ENCODE peak calls at places on chromosomes 6 and 20, in nine cellular contexts. R is Panc1, P is dorsolateral prefrontal cortex, K is lower lobe of right lung, L is tibial nerve, U is heart left ventricle, A is HCT116, Z is ascending aorta, C is stomach. H is an unnamed sample.

GRCh38 chr6:123745877-123746276 is 57.8 kb upstream of the NKAIN2 start:
- DNase-seq in K (no peak), L (no peak), R (peak; percentile 27), P (no peak), Z (no peak), A (no peak), U (no peak), C (no peak), H (peak; percentile 63)

GRCh38 chr20:58634121-58634817 is 16.8 kb upstream of the STX16 start:
- DNase-seq in L (no peak), A (no peak), Z (no peak), P (no peak), U (no peak), R (no peak), K (no peak), C (no peak), H (no peak)

GRCh38 chr20:10705801-10706459 is 32.1 kb upstream of the JAG1 start:
- DNase-seq in U (no peak), C (peak; percentile 73), A (peak; percentile 85), Z (no peak), R (peak; percentile 86), P (no peak), L (no peak), K (no peak), H (peak; percentile 99)

GRCh38 chr6:147058786-147059434 is 145.3 kb upstream of the STXBP5 start:
- DNase-seq in U (no peak), C (no peak), K (no peak), L (no peak), P (no peak), R (no peak), A (no peak), Z (no peak), H (peak; percentile 24)

GRCh38 chr20:46715292-46715756 is 5.9 kb downstream of the SLC2A10 start:
- DNase-seq in P (no peak), K (no peak), A (no peak), L (peak; percentile 58), C (peak; percentile 41), R (no peak), U (no peak), Z (no peak), H (no peak)

GRCh38 chr6:132731086-132731485 is 17.2 kb upstream of the VNN1 start:
- DNase-seq in K (no peak), Z (no peak), P (no peak), C (no peak), A (no peak), U (no peak), R (no peak), L (no peak), H (no peak)

GRCh38 chr6:5143625-5144311 is 58.6 kb downstream of the PPP1R3G start:
- DNase-seq in A (peak; percentile 46), C (peak; percentile 89), K (peak; percentile 89), U (peak; percentile 81), Z (no peak), L (peak; percentile 87), R (peak; percentile 46), P (peak; percentile 85), H (peak; percentile 55)

GRCh38 chr20:38434770-38435554 is at the start of gene SNHG17:
- DNase-seq in Z (peak; percentile 41), U (peak; percentile 91), L (peak; percentile 79), P (peak; percentile 89), R (peak; percentile 83), K (peak; percentile 96), C (peak; percentile 93), A (peak; percentile 87), H (peak; percentile 82)

GRCh38 chr6:141252828-141253608 is 879.7 kb upstream of the GJE1 start:
- DNase-seq in R (no peak), L (no peak), A (no peak), P (no peak), C (no peak), U (no peak), K (no peak), Z (no peak), H (no peak)

GRCh38 chr6:46510656-46511055 is 19.4 kb upstream of the RCAN2 start:
- DNase-seq in K (no peak), L (peak; percentile 41), A (no peak), C (no peak), U (peak; percentile 49), Z (no peak), P (peak; percentile 44), R (no peak), H (peak; percentile 58)

GRCh38 chr6:121413831-121414368 is 21.5 kb upstream of the GJA1 start:
- DNase-seq in L (no peak), U (no peak), A (no peak), R (no peak), P (no peak), Z (no peak), K (no peak), C (no peak), H (no peak)

GRCh38 chr6:98633886-98634285 is 200.5 kb upstream of the POU3F2 start:
- DNase-seq in Z (no peak), A (no peak), K (no peak), L (no peak), C (no peak), U (no peak), P (no peak), R (no peak), H (peak; percentile 67)

GRCh38 chr6:2545351-2545750 is 205.4 kb downstream of the MYLK4 start:
- DNase-seq in C (no peak), Z (no peak), K (no peak), U (no peak), L (no peak), R (no peak), A (no peak), P (no peak), H (no peak)

GRCh38 chr6:2551705-2552104 is 199.0 kb downstream of the MYLK4 start:
- DNase-seq in U (no peak), K (no peak), A (no peak), P (no peak), L (no peak), R (no peak), Z (no peak), C (no peak), H (no peak)

GRCh38 chr6:2542858-2543218 is 207.9 kb downstream of the MYLK4 start:
- DNase-seq in A (no peak), Z (no peak), U (no peak), R (no peak), P (no peak), C (no peak), L (no peak), K (no peak), H (peak; percentile 94)

GRCh38 chr6:2550247-2550646 is 200.5 kb downstream of the MYLK4 start:
- DNase-seq in L (no peak), K (no peak), A (no peak), U (no peak), Z (no peak), C (no peak), P (no peak), R (no peak), H (no peak)

GRCh38 chr6:2546941-2547716 is 203.6 kb downstream of the MYLK4 start:
- DNase-seq in P (no peak), L (no peak), R (no peak), A (no peak), K (no peak), Z (no peak), U (no peak), C (no peak), H (no peak)
- H3K27ac ChIP-seq in P (no peak overlapping the region), L (no peak overlapping the region), R (no peak overlapping the region), A (no peak overlapping the region), K (no peak overlapping the region), Z (no peak overlapping the region), U (no peak overlapping the region), C (no peak overlapping the region), H (no peak overlapping the region)

GRCh38 chr6:161359617-161359945 is 85.7 kb upstream of the AGPAT4 start:
- DNase-seq in P (no peak), Z (no peak), A (no peak), C (no peak), L (no peak), R (no peak), K (no peak), U (no peak), H (no peak)

GRCh38 chr6:161361529-161361928 is 87.7 kb upstream of the AGPAT4 start:
- DNase-seq in C (no peak), P (no peak), U (no peak), R (no peak), A (no peak), Z (no peak), K (no peak), L (no peak), H (no peak)

GRCh38 chr6:161363286-161363685 is 89.4 kb upstream of the AGPAT4 start:
- DNase-seq in Z (no peak), P (no peak), C (no peak), R (no peak), A (no peak), K (no peak), L (no peak), U (no peak), H (no peak)

GRCh38 chr6:161362266-161362665 is 88.4 kb upstream of the AGPAT4 start:
- DNase-seq in P (no peak), K (no peak), L (no peak), U (no peak), Z (no peak), R (no peak), A (no peak), C (no peak), H (no peak)

DNA sequence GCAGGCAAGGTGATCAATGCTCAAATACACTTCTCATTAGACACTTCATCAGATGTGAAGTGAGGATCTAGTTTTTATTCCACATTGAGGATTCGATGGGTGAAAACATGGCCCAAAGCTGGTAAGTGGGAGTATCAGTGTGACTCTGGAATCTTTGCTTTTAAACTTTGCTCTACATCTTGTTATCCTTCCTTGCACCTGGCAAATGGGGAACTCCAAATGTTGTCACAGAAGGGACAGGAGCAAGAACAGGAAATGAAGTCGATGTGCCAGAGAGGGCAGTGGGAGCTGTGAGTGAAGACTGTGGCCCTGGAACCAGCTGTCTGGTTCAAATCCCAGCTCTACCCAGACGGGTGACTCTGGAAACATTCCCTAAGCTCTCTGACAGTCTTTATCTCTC is 86.6 kb upstream of the AGPAT4 start:
- DNase-seq in A (no peak), L (no peak), K (no peak), Z (no peak), R (no peak), C (no peak), P (no peak), U (no peak), H (no peak)
- H3K27me3 ChIP-seq in A (no peaks in the 10 kb centered on the region), L (no peaks in the 10 kb centered on the region), K (no peaks in the 10 kb centered on the region), Z (no peaks in the 10 kb centered on the region), R (no peaks in the 10 kb centered on the region), C (no peaks in the 10 kb centered on the region), P (no peaks in the 10 kb centered on the region), U (no peaks in the 10 kb centered on the region), H (no peaks in the 10 kb centered on the region)

DNA sequence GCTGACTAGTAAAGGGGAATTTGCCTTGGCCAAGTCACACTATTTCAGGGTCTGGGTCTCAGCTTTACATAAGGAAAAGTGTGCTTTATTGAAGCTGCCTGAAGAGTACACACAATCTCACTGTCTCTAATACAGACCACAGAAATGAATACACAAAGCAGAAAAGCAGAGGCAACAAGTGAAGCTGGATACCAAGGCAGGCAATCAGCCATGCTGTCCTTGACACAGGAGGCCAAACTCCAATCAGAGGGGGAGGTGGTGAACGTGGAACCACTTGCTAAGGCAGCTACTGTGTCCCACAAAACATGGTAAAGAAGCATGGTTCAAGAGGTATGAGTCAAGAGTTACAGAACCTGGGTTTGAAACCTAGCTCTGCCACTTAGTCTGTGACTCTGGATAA is 21.8 kb upstream of the CCND3 start:
- DNase-seq in L (no peak), P (no peak), U (no peak), K (no peak), R (no peak), A (no peak), Z (no peak), C (peak; percentile 9), H (no peak)
- H3K4me3 ChIP-seq in L (no peak overlapping the region), P (no peak overlapping the region), U (no peak overlapping the region), K (no peak overlapping the region), R (no peak overlapping the region), A (no peak overlapping the region), Z (no peak overlapping the region), C (no peak overlapping the region), H (no peak overlapping the region)

GRCh38 chr6:139133733-139134360 is 1.0 kb upstream of the HECA start:
- DNase-seq in Z (no peak), P (no peak), L (no peak), A (no peak), R (no peak), C (no peak), K (no peak), U (no peak), H (no peak)
- H3K27ac ChIP-seq in Z (peak overlapping the region; percentile 99), P (peak overlapping the region; percentile 62), L (no peak overlapping the region), A (no peak overlapping the region), R (no peak overlapping the region), C (peak overlapping the region; percentile 99), K (peak overlapping the region; percentile 95), U (peak overlapping the region; percentile 96), H (no peak overlapping the region)